ENCODE peak calls at places on chromosome 7, in six cellular contexts. A is GM20000, P is HFF-Myc, W is AG04450, B is foreskin fibroblast, S is activated B cell treated with CpG ODN at 0.5 μM for 24 hours. C is an unnamed sample.

GRCh38 chr7:131861620-131862346 is 305.4 kb upstream of the PODXL start:
- DNase-seq in A (no peak), P (no peak), W (no peak), B (peak; percentile 3), S (no peak), C (no peak)

GRCh38 chr7:37488163-37488759 is 39.6 kb upstream of the ELMO1 start:
- DNase-seq in A (no peak), P (peak; percentile 1), W (no peak), B (peak; percentile 2), S (no peak), C (no peak)

GRCh38 chr7:24540956-24541355 is 32.3 kb upstream of the PALS2 start:
- DNase-seq in A (no peak), P (no peak), W (no peak), B (no peak), S (no peak), C (no peak)

GRCh38 chr7:123961731-123962130 is 36.7 kb downstream of the SPAM1 start:
- DNase-seq in A (no peak), P (no peak), W (no peak), B (no peak), S (no peak), C (no peak)

GRCh38 chr7:14834456-14834855 is 68.1 kb downstream of the DGKB start:
- DNase-seq in A (no peak), P (no peak), W (no peak), B (peak; percentile 82), S (no peak), C (no peak)

GRCh38 chr7:115475774-115476407 is 554.0 kb downstream of the MDFIC start:
- DNase-seq in A (no peak), P (no peak), W (no peak), B (peak; percentile 35), S (no peak), C (no peak)

GRCh38 chr7:50314778-50315177 is 10.3 kb downstream of the IKZF1 start:
- DNase-seq in A (no peak), P (no peak), W (no peak), B (no peak), S (no peak), C (no peak)

GRCh38 chr7:50209461-50210161 is 94.9 kb upstream of the IKZF1 start:
- DNase-seq in A (no peak), P (no peak), W (no peak), B (no peak), S (no peak), C (no peak)

GRCh38 chr7:74586258-74587200 is 71.0 kb upstream of the GTF2I start:
- DNase-seq in A (no peak), P (no peak), W (no peak), B (peak; percentile 21), S (no peak), C (no peak)

GRCh38 chr7:937851-938484 is 16.5 kb downstream of the ADAP1 start:
- DNase-seq in A (no peak), P (no peak), W (no peak), B (no peak), S (no peak), C (no peak)

GRCh38 chr7:137546671-137547070 is 203.1 kb upstream of the PTN start:
- DNase-seq in A (no peak), P (no peak), W (no peak), B (peak; percentile 25), S (no peak), C (no peak)

GRCh38 chr7:50826371-50827172 is 43.9 kb upstream of the GRB10 start:
- DNase-seq in A (no peak), P (peak; percentile 72), W (no peak), B (peak; percentile 93), S (no peak), C (no peak)

GRCh38 chr7:157690833-157691382 is 354.1 kb downstream of the DNAJB6 start:
- DNase-seq in A (no peak), P (peak; percentile 9), W (no peak), B (peak; percentile 67), S (no peak), C (no peak)

GRCh38 chr7:130960208-130960988 is 226.4 kb upstream of the KLF14 start:
- DNase-seq in A (peak; percentile 35), P (peak; percentile 84), W (peak; percentile 96), B (peak; percentile 97), S (no peak), C (peak; percentile 47)

GRCh38 chr7:516606-517456 is 2.8 kb downstream of the PDGFA start:
- DNase-seq in A (no peak), P (no peak), W (no peak), B (peak; percentile 89), S (no peak), C (no peak)

GRCh38 chr7:129188892-129189660 is 643 bp downstream of the SMO start:
- DNase-seq in A (peak; percentile 68), P (no peak), W (no peak), B (peak; percentile 38), S (no peak), C (peak; percentile 53)

GRCh38 chr7:14691597-14692203 is 210.9 kb downstream of the DGKB start:
- DNase-seq in A (no peak), P (no peak), W (peak; percentile 4), B (peak; percentile 67), S (no peak), C (no peak)

GRCh38 chr7:137992042-137992737 is 9.7 kb downstream of the CREB3L2 start:
- DNase-seq in A (no peak), P (no peak), W (peak; percentile 82), B (peak; percentile 78), S (no peak), C (no peak)

GRCh38 chr7:80942261-80943041 is 23.6 kb upstream of the SEMA3C start:
- DNase-seq in A (no peak), P (peak; percentile 87), W (peak; percentile 75), B (peak; percentile 98), S (no peak), C (no peak)

GRCh38 chr7:112571852-112572607 is 91.2 kb downstream of the LSMEM1 start:
- DNase-seq in A (no peak), P (no peak), W (no peak), B (no peak), S (no peak), C (no peak)

GRCh38 chr7:14834888-14835287 is 67.7 kb downstream of the DGKB start:
- DNase-seq in A (no peak), P (no peak), W (no peak), B (peak; percentile 89), S (no peak), C (no peak)

GRCh38 chr7:108083980-108084379 is 46.2 kb downstream of the LAMB4 start:
- DNase-seq in A (no peak), P (no peak), W (no peak), B (peak; percentile 63), S (no peak), C (no peak)

GRCh38 chr7:147199868-147200267 is 1083.3 kb downstream of the CNTNAP2 start:
- DNase-seq in A (no peak), P (no peak), W (no peak), B (no peak), S (no peak), C (no peak)

GRCh38 chr7:22435720-22436119 is 64.3 kb downstream of the STEAP1B start:
- DNase-seq in A (no peak), P (no peak), W (no peak), B (no peak), S (no peak), C (no peak)

GRCh38 chr7:22435105-22435504 is 64.9 kb downstream of the STEAP1B start:
- DNase-seq in A (peak; percentile 43), P (no peak), W (no peak), B (no peak), S (no peak), C (peak; percentile 42)

GRCh38 chr7:22430457-22430856 is 69.5 kb downstream of the STEAP1B start:
- DNase-seq in A (no peak), P (no peak), W (peak; percentile 20), B (peak; percentile 60), S (no peak), C (no peak)

GRCh38 chr7:22432203-22432718 is 67.7 kb downstream of the STEAP1B start:
- DNase-seq in A (no peak), P (no peak), W (no peak), B (no peak), S (no peak), C (no peak)

DNA sequence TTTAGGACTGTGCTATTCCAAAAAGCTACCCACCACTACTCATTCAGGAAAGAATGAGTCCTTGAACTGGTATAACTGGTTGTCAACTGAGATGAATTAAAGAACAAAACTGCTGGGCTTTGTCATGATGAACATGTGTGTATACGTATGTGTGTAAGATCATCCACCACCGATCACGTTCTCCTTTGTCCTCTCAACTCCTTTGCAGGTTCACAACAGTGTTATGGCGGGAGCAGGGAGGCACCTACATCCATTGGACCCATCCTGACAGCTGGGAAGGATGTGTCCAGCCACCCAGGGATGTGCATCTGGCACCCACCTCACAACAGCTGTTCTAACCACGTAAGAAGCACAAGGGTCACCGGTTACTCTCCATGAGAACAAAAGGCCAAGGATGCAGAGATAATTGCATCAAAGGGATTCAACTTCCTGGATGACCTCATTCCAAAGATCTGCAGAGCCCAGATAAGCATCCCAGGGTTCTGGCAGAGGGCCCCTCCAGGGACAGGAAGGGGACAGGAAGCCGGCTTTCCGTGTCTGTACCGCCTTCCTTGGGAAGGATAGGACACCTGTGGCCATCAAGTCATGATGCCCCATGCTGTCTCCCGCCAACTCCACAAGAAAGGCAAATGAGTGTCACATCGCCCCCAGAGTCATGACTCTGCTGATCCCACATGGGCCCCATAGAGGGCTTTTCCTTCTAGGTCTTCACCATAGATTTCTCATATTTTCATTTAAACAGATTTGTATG is 66.1 kb downstream of the STEAP1B start:
- DNase-seq in A (no peak), P (no peak), W (no peak), B (peak; percentile 57), S (no peak), C (no peak)
- TF ChIP-seq CTCF in A (no peak), P (no peak), W (no peak), B (no peak), S (no peak), C (no peak)

GRCh38 chr7:2431260-2431867 is 28.0 kb downstream of the CHST12 start:
- DNase-seq in A (peak; percentile 57), P (no peak), W (no peak), B (no peak), S (no peak), C (no peak)

GRCh38 chr7:2420216-2420933 is 17.0 kb downstream of the CHST12 start:
- DNase-seq in A (no peak), P (no peak), W (no peak), B (no peak), S (no peak), C (no peak)

GRCh38 chr7:2425749-2426148 is 22.3 kb downstream of the CHST12 start:
- DNase-seq in A (peak; percentile 2), P (no peak), W (no peak), B (no peak), S (no peak), C (no peak)
- TF ChIP-seq CTCF in A (no peak), P (no peak), W (no peak), B (no peak), S (no peak), C (no peak)

DNA sequence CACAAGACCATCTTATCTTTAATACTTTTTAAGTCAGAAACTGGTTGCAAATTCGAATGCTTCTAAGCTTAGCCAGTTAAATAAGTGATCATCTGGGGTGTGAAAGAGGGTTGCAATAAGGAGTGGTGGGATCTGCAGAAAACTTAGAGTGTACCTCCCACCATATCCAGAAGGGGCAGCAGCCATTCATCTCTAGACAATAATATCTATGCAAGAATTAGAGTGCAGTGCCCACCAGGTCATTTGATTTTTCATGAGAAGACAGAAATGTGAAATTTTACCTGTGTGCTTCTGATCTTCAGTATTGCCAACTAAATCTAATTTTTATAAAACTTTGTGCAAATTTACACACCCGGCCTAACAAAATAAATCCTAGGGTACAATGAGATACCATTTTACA is 127.2 kb upstream of the SP4 start:
- DNase-seq in A (no peak), P (no peak), W (no peak), B (no peak), S (no peak), C (no peak)
- TF ChIP-seq CTCF in A (no peak), P (no peak), W (peak; percentile 24), B (peak; percentile 2), S (no peak), C (no peak)

GRCh38 chr7:117219485-117219884 is 103.4 kb downstream of the WNT2 start:
- DNase-seq in A (no peak), P (peak; percentile 74), W (no peak), B (peak; percentile 83), S (no peak), C (no peak)
- TF ChIP-seq CTCF in A (no peak), P (no peak), W (no peak), B (no peak), S (no peak), C (no peak)

C was measured in GM10248.